ENCODE peak calls at places on chromosomes 11 and 22, in seven cellular contexts. H is RWPE2; T is CD4-positive, alpha-beta T cell; C is pancreas; J is left cardiac atrium; R is foreskin keratinocyte; L is stimulated activated naive CD8-positive, alpha-beta T cell treated with anti-CD3 and anti-CD28 coated beads, Interleukin-15, Interleukin-2, amounts not matched to agents 100 U/mL and 50 U/mL, for 24 hours. K is an unnamed sample.

GRCh38 chr11:115153731-115154354 is 350.4 kb downstream of the CADM1 start:
- ATAC-seq in H (no peak), T (no peak), C (no peak), J (no peak), R (no peak), L (no peak), K (no peak)

GRCh38 chr11:33532720-33533119 is 167.9 kb downstream of the C11orf91 start:
- ATAC-seq in H (no peak), T (no peak), C (no peak), J (no peak), R (no peak), L (no peak), K (no peak)

GRCh38 chr11:87180743-87181142 is 143.0 kb downstream of the TMEM135 start:
- ATAC-seq in H (no peak), T (no peak), C (no peak), J (no peak), R (no peak), L (no peak), K (no peak)

GRCh38 chr22:27752771-27753170 is 48.8 kb downstream of the MN1 start:
- ATAC-seq in H (peak), T (no peak), C (no peak), J (peak), R (peak), L (no peak), K (no peak)

GRCh38 chr11:12026331-12027211 is 18.1 kb upstream of the DKK3 start:
- ATAC-seq in H (no peak), T (no peak), C (no peak), J (no peak), R (no peak), L (no peak), K (no peak)

GRCh38 chr11:129933866-129934265 is 38.5 kb upstream of the NFRKB start:
- ATAC-seq in H (no peak), T (no peak), C (no peak), J (no peak), R (no peak), L (no peak), K (no peak)

GRCh38 chr11:47886096-47886495 is 37.9 kb upstream of the NUP160 start:
- ATAC-seq in H (no peak), T (peak), C (peak), J (peak), R (no peak), L (no peak), K (no peak)

GRCh38 chr11:124202951-124203350 is 19.8 kb downstream of the OR10D3 start:
- ATAC-seq in H (no peak), T (no peak), C (no peak), J (no peak), R (no peak), L (no peak), K (no peak)

GRCh38 chr22:35630387-35630793 is 13.3 kb upstream of the MB start:
- ATAC-seq in H (peak), T (no peak), C (no peak), J (no peak), R (peak), L (no peak), K (no peak)

GRCh38 chr11:57203359-57203758 is 21.6 kb downstream of the LRRC55 start:
- ATAC-seq in H (no peak), T (no peak), C (peak), J (peak), R (no peak), L (no peak), K (no peak)

GRCh38 chr11:84558085-84558905 is 1068.8 kb downstream of the DLG2 start:
- ATAC-seq in H (peak), T (no peak), C (peak), J (peak), R (peak), L (no peak), K (no peak)

GRCh38 chr11:77269484-77270123 is 31.9 kb downstream of the GDPD4 start:
- ATAC-seq in H (no peak), T (no peak), C (no peak), J (no peak), R (peak), L (peak), K (no peak)

GRCh38 chr11:6298605-6299004 is 21.7 kb downstream of the CAVIN3 start:
- ATAC-seq in H (peak), T (no peak), C (peak), J (peak), R (peak), L (peak), K (peak)

GRCh38 chr11:35779409-35779808 is 116.8 kb downstream of the TRIM44 start:
- ATAC-seq in H (no peak), T (no peak), C (no peak), J (no peak), R (no peak), L (no peak), K (no peak)

GRCh38 chr11:46677991-46678740 is 22.3 kb downstream of the ARHGAP1 start:
- ATAC-seq in H (peak), T (no peak), C (no peak), J (no peak), R (no peak), L (no peak), K (no peak)

GRCh38 chr11:83174008-83174407 is 17.1 kb downstream of the PCF11 start:
- ATAC-seq in H (no peak), T (no peak), C (peak), J (no peak), R (no peak), L (peak), K (peak)

GRCh38 chr11:87304350-87304749 is 266.6 kb downstream of the TMEM135 start:
- ATAC-seq in H (no peak), T (no peak), C (no peak), J (peak), R (no peak), L (no peak), K (no peak)

GRCh38 chr22:30062934-30063333 is 17.3 kb upstream of the HORMAD2 start:
- ATAC-seq in H (no peak), T (no peak), C (no peak), J (no peak), R (no peak), L (no peak), K (no peak)

GRCh38 chr11:128182844-128183243 is 404.5 kb downstream of the ETS1 start:
- ATAC-seq in H (no peak), T (no peak), C (no peak), J (no peak), R (no peak), L (peak), K (no peak)

GRCh38 chr11:122322369-122322768 is 206.4 kb upstream of the BLID start:
- ATAC-seq in H (no peak), T (no peak), C (peak), J (peak), R (no peak), L (no peak), K (no peak)

GRCh38 chr11:20211691-20212090 is 51.4 kb upstream of the DBX1 start:
- ATAC-seq in H (no peak), T (no peak), C (no peak), J (no peak), R (no peak), L (no peak), K (no peak)

GRCh38 chr22:33332538-33332937 is 274.4 kb upstream of the SYN3 start:
- ATAC-seq in H (no peak), T (no peak), C (no peak), J (no peak), R (no peak), L (no peak), K (no peak)

GRCh38 chr22:19056951-19057401 is 65.2 kb downstream of the DGCR2 start:
- ATAC-seq in H (no peak), T (no peak), C (no peak), J (no peak), R (no peak), L (no peak), K (no peak)

GRCh38 chr22:37219534-37219933 is 7.3 kb upstream of the SSTR3 start:
- ATAC-seq in H (no peak), T (peak), C (no peak), J (no peak), R (no peak), L (peak), K (no peak)

GRCh38 chr11:131579932-131580387 is 209.5 kb downstream of the NTM start:
- ATAC-seq in H (peak), T (no peak), C (no peak), J (no peak), R (peak), L (no peak), K (no peak)